ENCODE peak calls at places on chromosome 19, in six cellular contexts. S is nucleus accumbens, Q is RPMI8226, W is heart left ventricle, U is NCI-H1092 treated with DMSO at 0.1 percent for 48 hours, N is HEK293T. G is an unnamed sample.

GRCh38 chr19:4369109-4369887 is 25.9 kb downstream of the MPND start:
- DNase-seq in S (no peak), Q (peak), W (peak), U (no peak), N (no peak), G (peak)

GRCh38 chr19:7978196-7978825 is 27.1 kb downstream of the ELAVL1 start:
- DNase-seq in S (no peak), Q (no peak), W (no peak), U (no peak), N (no peak), G (no peak)

GRCh38 chr19:10417598-10418280 is 2.6 kb upstream of the PDE4A start:
- DNase-seq in S (peak), Q (no peak), W (no peak), U (no peak), N (no peak), G (no peak)

GRCh38 chr19:42567567-42567966 is 27.2 kb downstream of the CEACAM8 start:
- DNase-seq in S (no peak), Q (no peak), W (no peak), U (no peak), N (no peak), G (no peak)

GRCh38 chr19:51821921-51822716 is 27.2 kb downstream of the FPR3 start:
- DNase-seq in S (no peak), Q (no peak), W (no peak), U (no peak), N (no peak), G (no peak)

GRCh38 chr19:55549500-55550320 is 4.4 kb upstream of the SBK3 start:
- DNase-seq in S (no peak), Q (peak), W (no peak), U (peak), N (no peak), G (no peak)

GRCh38 chr19:14425696-14426138 is 6.6 kb upstream of the DDX39A start:
- DNase-seq in S (no peak), Q (no peak), W (no peak), U (no peak), N (no peak), G (no peak)

GRCh38 chr19:19256072-19256969 is 16.8 kb downstream of the TM6SF2 start:
- DNase-seq in S (peak), Q (peak), W (no peak), U (no peak), N (no peak), G (no peak)

GRCh38 chr19:22945560-22945959 is 57.4 kb downstream of the ZNF728 start:
- DNase-seq in S (no peak), Q (peak), W (no peak), U (no peak), N (peak), G (no peak)